ENCODE peak calls at places on chromosome 11, in four cellular contexts. V, H, R and D are unnamed samples.
A peak's percentile ranks its signal among the peaks of the same experiment; 100 is the strongest.

GRCh38 chr11:49995559-49995958 is 13.2 kb upstream of the OR4C12 start:
- DNase-seq in V (no peak), H (no peak), R (peak; percentile 50), D (no peak)

GRCh38 chr11:7609521-7609920 is 63.8 kb downstream of the CYB5R2 start:
- DNase-seq in V (no peak), H (no peak), R (no peak), D (no peak)

GRCh38 chr11:66142370-66143263 is 72.5 kb downstream of the PACS1 start:
- DNase-seq in V (no peak), H (no peak), R (no peak), D (no peak)

GRCh38 chr11:100328626-100329340 is 358.3 kb upstream of the ARHGAP42 start:
- DNase-seq in V (no peak), H (no peak), R (no peak), D (no peak)

GRCh38 chr11:44624761-44625221 is 59.3 kb downstream of the CD82 start:
- DNase-seq in V (peak; percentile 39), H (peak; percentile 14), R (peak; percentile 22), D (no peak)

GRCh38 chr11:114129699-114130659 is 70.5 kb downstream of the ZBTB16 start:
- DNase-seq in V (peak; percentile 60), H (no peak), R (no peak), D (no peak)

GRCh38 chr11:2129699-2130366 is 9.4 kb downstream of the IGF2 start:
- DNase-seq in V (no peak), H (no peak), R (no peak), D (no peak)

GRCh38 chr11:62502030-62502730 is 44.4 kb downstream of the AHNAK start:
- DNase-seq in V (no peak), H (no peak), R (no peak), D (no peak)

GRCh38 chr11:44179173-44179572 is 83.7 kb downstream of the EXT2 start:
- DNase-seq in V (no peak), H (no peak), R (no peak), D (no peak)

GRCh38 chr11:21257461-21257860 is 588.1 kb downstream of the NELL1 start:
- DNase-seq in V (no peak), H (no peak), R (no peak), D (no peak)

GRCh38 chr11:121321614-121322243 is 29.2 kb downstream of the SC5D start:
- DNase-seq in V (no peak), H (no peak), R (no peak), D (no peak)

GRCh38 chr11:19602406-19602805 is 110.2 kb upstream of the NAV2 start:
- DNase-seq in V (no peak), H (no peak), R (no peak), D (no peak)

GRCh38 chr11:106011481-106011880 is 10.6 kb downstream of the MSANTD4 start:
- DNase-seq in V (no peak), H (no peak), R (no peak), D (no peak)

GRCh38 chr11:134331565-134332188 is at the start of gene GLB1L2:
- DNase-seq in V (peak; percentile 89), H (peak; percentile 73), R (peak; percentile 58), D (no peak)

GRCh38 chr11:109697140-109697843 is 275.3 kb downstream of the C11orf87 start:
- DNase-seq in V (no peak), H (no peak), R (no peak), D (no peak)

GRCh38 chr11:79182794-79183193 is 258.0 kb downstream of the TENM4 start:
- DNase-seq in V (no peak), H (no peak), R (no peak), D (no peak)

GRCh38 chr11:13765886-13766285 is 97.4 kb downstream of the FAR1 start:
- DNase-seq in V (no peak), H (no peak), R (no peak), D (no peak)

GRCh38 chr11:134410766-134411165 is 1.3 kb downstream of the B3GAT1 start:
- DNase-seq in V (no peak), H (no peak), R (no peak), D (no peak)

GRCh38 chr11:3867209-3868071 is 12.0 kb downstream of the STIM1 start:
- DNase-seq in V (no peak), H (peak; percentile 19), R (no peak), D (no peak)

GRCh38 chr11:104917259-104918112 is 19.2 kb upstream of the CASP12 start:
- DNase-seq in V (no peak), H (no peak), R (no peak), D (no peak)

GRCh38 chr11:110524227-110524626 is 94.5 kb downstream of the FDX1 start:
- DNase-seq in V (no peak), H (no peak), R (no peak), D (no peak)

GRCh38 chr11:121426476-121427454 is 25.3 kb upstream of the SORL1 start:
- DNase-seq in V (peak; percentile 67), H (no peak), R (no peak), D (no peak)

GRCh38 chr11:20251496-20251895 is 91.2 kb upstream of the DBX1 start:
- DNase-seq in V (no peak), H (no peak), R (no peak), D (no peak)

GRCh38 chr11:35750981-35751663 is 88.5 kb downstream of the TRIM44 start:
- DNase-seq in V (no peak), H (no peak), R (no peak), D (no peak)

GRCh38 chr11:118996926-118997626 is 862 bp upstream of the CENATAC start:
- DNase-seq in V (no peak), H (no peak), R (no peak), D (no peak)

GRCh38 chr11:10701982-10702381 is 8.4 kb upstream of the IRAG1 start:
- DNase-seq in V (no peak), H (no peak), R (no peak), D (no peak)

GRCh38 chr11:9120659-9121350 is 29.4 kb upstream of the SCUBE2 start:
- DNase-seq in V (no peak), H (no peak), R (no peak), D (no peak)

GRCh38 chr11:19980957-19981669 is 179.2 kb downstream of the DBX1 start:
- DNase-seq in V (no peak), H (peak; percentile 47), R (no peak), D (no peak)

GRCh38 chr11:73951797-73952196 is 971 bp downstream of the DNAJB13 start:
- DNase-seq in V (peak; percentile 2), H (no peak), R (no peak), D (no peak)

GRCh38 chr11:57802411-57802810 is 40.8 kb downstream of the CTNND1 start:
- DNase-seq in V (no peak), H (no peak), R (no peak), D (no peak)

GRCh38 chr11:116868066-116868465 is 30.6 kb upstream of the APOA1 start:
- DNase-seq in V (no peak), H (no peak), R (no peak), D (no peak)

GRCh38 chr11:9250139-9250582 is 15.0 kb downstream of the DENND5A start:
- DNase-seq in V (no peak), H (no peak), R (no peak), D (no peak)

GRCh38 chr11:47408598-47409439 is 429 bp downstream of the SLC39A13 start:
- DNase-seq in V (peak; percentile 85), H (peak; percentile 65), R (no peak), D (no peak)

GRCh38 chr11:420054-420910 is 5.5 kb upstream of the SIGIRR start:
- DNase-seq in V (no peak), H (no peak), R (no peak), D (no peak)

GRCh38 chr11:3838504-3838903 is 2.3 kb downstream of the RHOG start:
- DNase-seq in V (no peak), H (no peak), R (no peak), D (no peak)

GRCh38 chr11:129375731-129376657 is at the start of gene BARX2:
- DNase-seq in V (no peak), H (no peak), R (peak; percentile 55), D (peak; percentile 15)

GRCh38 chr11:120867531-120867930 is 156.4 kb upstream of the TBCEL start:
- DNase-seq in V (no peak), H (no peak), R (no peak), D (no peak)

DNA sequence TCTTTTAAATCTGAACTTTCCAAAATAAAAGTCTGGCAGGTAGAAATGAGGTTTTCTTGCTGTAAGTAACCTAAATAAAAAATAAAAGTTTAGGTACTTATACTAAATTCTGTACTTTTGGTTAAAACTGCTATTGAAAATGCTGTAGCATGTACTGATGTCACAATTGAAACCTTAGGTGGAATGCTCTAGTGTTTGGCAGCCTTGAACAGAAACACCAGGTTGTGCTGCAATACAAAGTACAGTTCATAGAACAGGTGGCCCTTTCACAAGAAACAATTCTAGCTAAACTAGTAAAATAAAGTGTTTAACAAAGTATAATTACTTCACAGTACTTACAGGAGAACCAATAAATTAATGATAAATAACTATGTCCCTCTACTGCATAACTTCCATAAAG is 25.1 kb downstream of the NPAT start:
- DNase-seq in V (no peak), H (no peak), R (no peak), D (no peak)
- H3K27ac ChIP-seq in V (no peak overlapping the region), H (no peak overlapping the region), R (no peak overlapping the region), D (no peak overlapping the region)

GRCh38 chr11:63564785-63565350 is 1.7 kb upstream of the PLAAT2 start:
- DNase-seq in V (no peak), H (no peak), R (peak; percentile 30), D (no peak)
- H3K27ac ChIP-seq in V (no peak overlapping the region), H (no peak overlapping the region), R (no peak overlapping the region), D (no peak overlapping the region)

DNA sequence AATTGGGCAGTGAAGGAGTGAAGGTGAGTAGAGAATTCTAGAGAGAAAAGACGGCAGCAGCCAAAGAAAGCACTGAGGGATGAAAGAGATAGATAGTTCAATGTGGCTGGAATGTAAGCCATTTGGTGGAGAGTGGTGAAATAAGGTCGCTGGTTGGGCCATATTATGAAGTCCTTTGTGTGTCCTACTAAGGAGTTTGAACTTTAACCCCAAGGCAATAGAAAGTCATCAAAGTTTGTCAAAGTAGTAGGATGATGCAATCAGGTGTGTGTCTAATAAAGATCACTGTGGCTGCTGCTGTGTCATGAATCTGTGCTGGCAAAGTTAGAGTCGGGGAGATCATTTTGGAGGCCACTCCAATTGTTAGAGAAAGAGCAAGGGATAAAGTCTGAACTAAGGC is 18.7 kb downstream of the RNF121 start:
- DNase-seq in V (no peak), H (no peak), R (no peak), D (no peak)
- H3K27ac ChIP-seq in V (no peak overlapping the region), H (no peak overlapping the region), R (no peak overlapping the region), D (no peak overlapping the region)

GRCh38 chr11:86066606-86067229 is 2.2 kb downstream of the PICALM start:
- DNase-seq in V (no peak), H (no peak), R (no peak), D (no peak)
- H3K27ac ChIP-seq in V (peak overlapping the region; percentile 99), H (peak overlapping the region; percentile 98), R (peak overlapping the region; percentile 94), D (peak overlapping the region; percentile 91)

DNA sequence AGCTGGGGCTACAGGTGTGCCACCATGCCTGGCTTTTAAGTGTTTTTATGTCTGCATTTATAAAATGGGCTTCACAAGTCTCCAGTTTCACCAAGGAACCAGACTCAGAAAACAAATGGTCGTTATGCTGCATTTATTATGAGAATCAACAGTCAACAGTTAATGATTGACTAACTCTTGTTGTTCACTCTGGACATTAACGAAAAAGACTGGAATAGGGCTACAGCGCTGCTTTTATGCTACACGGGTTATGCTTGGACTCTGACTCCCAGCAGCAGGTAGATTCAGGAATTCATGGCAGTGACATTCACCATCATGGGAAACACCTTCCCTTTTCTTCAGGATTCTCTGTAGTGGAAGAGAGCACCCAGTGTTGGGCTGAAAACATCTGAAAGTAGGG is 44.4 kb upstream of the CHKA start:
- DNase-seq in V (no peak), H (no peak), R (no peak), D (no peak)
- H3K27ac ChIP-seq in V (no peak overlapping the region), H (no peak overlapping the region), R (no peak overlapping the region), D (no peak overlapping the region)